ENCODE peak calls at places on chromosome 2, in ten cellular contexts. K, I, M, B, J, U, O, F, Q and T are unnamed samples. For H3K4me1, the result is how much of the 10 kb centered on the place peaks cover.

GRCh38 chr2:207819839-207820784 is 50.4 kb upstream of the FZD5 start:
- DNase-seq in U (peak), F (peak), B (no peak), Q (no peak), J (peak), I (no peak), O (no peak), M (no peak), K (no peak), T (peak)

GRCh38 chr2:177229448-177230242 is 17.1 kb downstream of the HNRNPA3 start:
- DNase-seq in K (no peak), Q (no peak), B (no peak), O (no peak), I (no peak), M (no peak), U (no peak), F (no peak), J (no peak), T (no peak)

GRCh38 chr2:178484245-178485041 is 4.2 kb downstream of the PLEKHA3 start:
- DNase-seq in U (peak), Q (no peak), I (no peak), J (peak), O (peak), F (no peak), K (no peak), M (peak), B (no peak), T (peak)

GRCh38 chr2:206603269-206603668 is 39.0 kb upstream of the FAM237A start:
- DNase-seq in U (no peak), B (no peak), J (no peak), F (no peak), M (no peak), K (no peak), Q (no peak), I (no peak), O (no peak), T (no peak)

GRCh38 chr2:56681659-56682396 is 498.0 kb downstream of the CCDC85A start:
- DNase-seq in J (no peak), F (no peak), U (no peak), M (peak), K (no peak), O (peak), Q (no peak), B (no peak), I (no peak), T (no peak)

GRCh38 chr2:227748079-227748478 is 2.4 kb downstream of the SCYGR8 start:
- DNase-seq in O (peak), I (peak), K (no peak), Q (no peak), F (peak), B (no peak), U (no peak), M (no peak), J (no peak), T (peak)

GRCh38 chr2:58515827-58516574 is 274.9 kb upstream of the FANCL start:
- DNase-seq in J (no peak), M (no peak), I (no peak), O (no peak), U (no peak), Q (no peak), F (no peak), B (no peak), K (no peak), T (no peak)

GRCh38 chr2:150142561-150142960 is 344.9 kb downstream of the RND3 start:
- DNase-seq in J (no peak), O (peak), Q (no peak), U (no peak), M (peak), K (no peak), F (peak), B (no peak), I (no peak), T (no peak)

GRCh38 chr2:181063696-181064095 is 83.3 kb downstream of the UBE2E3 start:
- DNase-seq in O (no peak), J (no peak), Q (no peak), F (no peak), U (no peak), M (peak), B (no peak), K (no peak), I (no peak), T (no peak)

GRCh38 chr2:169659314-169659713 is 34.9 kb downstream of the CFAP210 start:
- DNase-seq in K (no peak), B (no peak), Q (no peak), U (no peak), F (no peak), J (no peak), O (no peak), I (no peak), M (no peak), T (no peak)

GRCh38 chr2:191250400-191250799 is 5.2 kb downstream of the MYO1B start:
- DNase-seq in J (no peak), B (no peak), U (no peak), F (no peak), I (no peak), Q (no peak), O (no peak), M (peak), K (no peak), T (no peak)

GRCh38 chr2:168033966-168034365 is 213.4 kb downstream of the STK39 start:
- DNase-seq in I (no peak), K (no peak), J (no peak), B (no peak), F (no peak), M (no peak), Q (no peak), U (no peak), O (no peak), T (no peak)

GRCh38 chr2:132515010-132515409 is 98.4 kb downstream of the GPR39 start:
- DNase-seq in J (peak), I (no peak), Q (no peak), M (no peak), B (no peak), K (no peak), F (peak), U (no peak), O (no peak), T (no peak)

GRCh38 chr2:138716183-138716582 is 64.0 kb downstream of the NXPH2 start:
- DNase-seq in K (no peak), Q (no peak), I (no peak), U (no peak), M (no peak), J (no peak), B (no peak), O (no peak), F (no peak), T (no peak)

GRCh38 chr2:16392647-16393482 is 272.8 kb downstream of the CYRIA start:
- DNase-seq in B (no peak), U (no peak), O (no peak), M (no peak), K (no peak), I (no peak), F (no peak), Q (no peak), J (peak), T (no peak)

GRCh38 chr2:240820607-240821428 is 799 bp upstream of the KIF1A start:
- DNase-seq in M (no peak), U (no peak), B (peak), O (no peak), F (peak), I (peak), Q (no peak), J (peak), K (no peak), T (no peak)

GRCh38 chr2:44051948-44052347 is 56.2 kb upstream of the LRPPRC start:
- DNase-seq in F (no peak), M (no peak), K (no peak), B (no peak), I (no peak), Q (no peak), O (no peak), J (no peak), U (no peak), T (no peak)

GRCh38 chr2:55992465-55992864 is 68.9 kb upstream of the EFEMP1 start:
- DNase-seq in M (peak), K (no peak), U (peak), J (no peak), Q (peak), F (peak), I (no peak), B (no peak), O (peak), T (no peak)

GRCh38 chr2:201953386-201953785 is 80.3 kb upstream of the FZD7 start:
- DNase-seq in F (no peak), J (no peak), B (no peak), O (no peak), K (no peak), Q (no peak), I (no peak), M (no peak), U (no peak), T (no peak)

GRCh38 chr2:101829429-101829828 is 131.9 kb downstream of the MAP4K4 start:
- DNase-seq in K (no peak), M (no peak), F (no peak), I (no peak), O (no peak), B (no peak), Q (no peak), U (no peak), J (no peak), T (no peak)

GRCh38 chr2:101831351-101831865 is 133.9 kb downstream of the MAP4K4 start:
- DNase-seq in Q (peak), K (peak), I (no peak), U (peak), M (peak), O (peak), F (peak), J (peak), B (no peak), T (peak)

GRCh38 chr2:101829018-101829396 is 131.5 kb downstream of the MAP4K4 start:
- DNase-seq in I (no peak), O (no peak), K (no peak), U (no peak), J (no peak), F (no peak), Q (no peak), M (no peak), B (no peak), T (no peak)

GRCh38 chr2:101830555-101830954 is 133.0 kb downstream of the MAP4K4 start:
- DNase-seq in U (no peak), Q (no peak), K (no peak), M (peak), O (peak), J (no peak), B (no peak), I (no peak), F (no peak), T (no peak)

GRCh38 chr2:101830146-101830545 is 132.6 kb downstream of the MAP4K4 start:
- DNase-seq in J (no peak), K (no peak), O (no peak), M (no peak), I (no peak), Q (no peak), U (no peak), B (no peak), F (no peak), T (no peak)
- H3K4me1 ChIP-seq in J (under half), K (under half), O (under half), M (under half), I (under half), Q (under half), U (under half), B (half or more), F (under half), T (under half)

DNA sequence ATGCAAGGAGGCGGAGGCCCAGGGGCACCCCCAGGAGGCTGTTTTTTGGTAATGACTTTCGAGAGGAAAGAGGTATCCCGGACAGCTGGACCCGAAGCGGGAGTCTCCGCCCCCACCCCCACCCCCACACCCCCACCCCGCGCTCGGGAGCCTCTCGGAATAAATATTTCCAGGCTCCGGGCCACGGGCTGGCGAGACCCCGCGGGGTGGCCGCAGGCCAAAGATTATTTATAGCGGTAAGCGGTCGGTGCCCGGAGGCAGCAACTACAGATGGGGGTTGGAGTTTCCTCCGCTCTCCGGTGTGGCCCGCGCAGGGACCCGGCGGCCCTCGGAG is 3.3 kb downstream of the CYP26B1 start:
- DNase-seq in Q (no peak), B (peak), F (no peak), I (no peak), M (no peak), O (no peak), K (no peak), J (no peak), U (no peak), T (peak)
- H3K4me3 ChIP-seq in Q (no peak), B (peak), F (peak), I (peak), M (no peak), O (no peak), K (peak), J (no peak), U (peak), T (peak)

DNA sequence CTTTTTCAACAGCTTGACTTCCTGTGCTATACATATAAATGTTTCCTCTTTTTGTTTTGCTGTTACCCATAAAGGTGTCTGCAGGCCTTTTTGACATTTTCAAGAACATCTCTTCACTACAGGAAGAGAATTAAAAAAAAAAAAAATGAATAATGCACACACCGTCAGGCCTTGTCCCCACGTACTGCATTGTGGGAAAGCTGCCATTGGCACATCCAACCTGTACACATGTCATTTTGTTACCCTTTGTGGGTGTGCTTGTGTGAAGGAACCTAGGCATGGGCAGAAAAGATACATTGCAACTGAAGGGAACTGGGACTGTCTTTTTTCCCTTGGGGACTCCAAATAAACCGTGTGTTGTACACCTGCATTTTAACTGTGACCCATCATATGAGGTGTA is 16.8 kb upstream of the TMEM37 start:
- DNase-seq in I (no peak), U (no peak), K (no peak), B (no peak), F (no peak), O (no peak), M (no peak), J (no peak), Q (no peak), T (no peak)
- TF ChIP-seq POLR2A in I (no peak), U (no peak), K (no peak), B (no peak), F (no peak), O (no peak), M (no peak), J (no peak), Q (no peak), T (no peak)

GRCh38 chr2:160321025-160321424 is 121.0 kb upstream of the ITGB6 start:
- DNase-seq in I (no peak), Q (no peak), K (no peak), M (no peak), U (no peak), B (no peak), F (peak), J (peak), O (no peak), T (no peak)
- H3K4me1 ChIP-seq in I (half or more), Q (under half), K (under half), M (under half), U (under half), B (half or more), F (half or more), J (under half), O (under half), T (under half)

GRCh38 chr2:234256516-234256915 is 206.0 kb downstream of the SPP2 start:
- DNase-seq in Q (no peak), M (no peak), U (no peak), K (no peak), O (no peak), J (no peak), B (no peak), F (no peak), I (no peak), T (no peak)

GRCh38 chr2:234258562-234259141 is 208.2 kb downstream of the SPP2 start:
- DNase-seq in J (no peak), K (no peak), I (no peak), Q (no peak), U (no peak), B (no peak), F (no peak), O (no peak), M (peak), T (no peak)

GRCh38 chr2:234259440-234259839 is 208.9 kb downstream of the SPP2 start:
- DNase-seq in B (no peak), J (no peak), O (no peak), I (no peak), U (no peak), M (no peak), Q (no peak), F (no peak), K (no peak), T (no peak)

GRCh38 chr2:234254783-234255521 is 204.4 kb downstream of the SPP2 start:
- DNase-seq in J (no peak), U (no peak), K (no peak), I (no peak), O (no peak), Q (no peak), M (no peak), B (no peak), F (peak), T (no peak)

DNA sequence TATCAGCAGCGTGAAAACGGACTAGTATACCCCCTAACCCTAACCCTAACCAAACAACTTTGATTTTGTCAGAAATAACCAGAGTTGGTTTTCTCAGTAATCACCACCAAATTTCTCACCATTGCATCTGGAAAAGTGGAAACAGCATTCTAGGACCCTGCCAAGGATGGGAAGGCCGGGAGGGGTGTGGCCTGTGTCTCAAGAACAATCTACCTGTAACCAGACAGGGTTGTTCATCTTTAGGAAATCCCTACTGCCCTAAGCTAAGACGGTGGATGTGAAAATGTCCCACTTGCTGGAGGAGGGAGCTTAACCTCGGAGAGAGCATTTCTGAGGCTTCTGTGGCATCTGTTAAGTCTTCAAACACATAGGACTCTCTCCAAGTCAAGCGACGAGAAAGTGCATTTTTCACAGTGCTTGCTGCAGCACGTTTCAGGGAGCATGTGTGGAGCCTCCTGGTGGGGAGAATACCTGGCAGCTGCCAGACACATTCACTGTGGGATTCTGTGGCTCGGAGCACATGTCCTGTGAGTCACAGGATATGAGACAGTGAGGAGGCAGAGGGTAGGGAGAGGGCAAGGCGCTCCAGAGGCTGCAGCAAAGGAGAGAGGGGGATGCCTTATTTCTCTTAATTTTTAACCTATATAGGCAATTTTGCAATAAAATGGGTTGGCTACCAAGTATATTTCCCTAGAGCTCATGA is 207.5 kb downstream of the SPP2 start:
- DNase-seq in Q (no peak), O (peak), J (peak), I (peak), B (no peak), U (peak), F (peak), K (no peak), M (peak), T (peak)
- H3K4me3 ChIP-seq in Q (no peak), O (no peak), J (no peak), I (no peak), B (no peak), U (no peak), F (no peak), K (no peak), M (no peak), T (no peak)

GRCh38 chr2:9191044-9191481 is 15.5 kb upstream of the ASAP2 start:
- DNase-seq in B (peak), K (no peak), O (peak), M (peak), Q (peak), U (peak), J (peak), F (peak), I (peak), T (peak)

GRCh38 chr2:9194352-9194751 is 12.3 kb upstream of the ASAP2 start:
- DNase-seq in J (no peak), O (no peak), I (no peak), M (no peak), K (no peak), B (no peak), F (no peak), Q (no peak), U (no peak), T (no peak)

GRCh38 chr2:9188823-9189222 is 17.8 kb upstream of the ASAP2 start:
- DNase-seq in K (no peak), B (no peak), I (no peak), Q (no peak), J (no peak), O (no peak), U (peak), F (no peak), M (no peak), T (no peak)

GRCh38 chr2:9189901-9190300 is 16.7 kb upstream of the ASAP2 start:
- DNase-seq in O (no peak), K (no peak), B (no peak), Q (no peak), F (no peak), J (no peak), M (no peak), U (peak), I (no peak), T (no peak)

DNA sequence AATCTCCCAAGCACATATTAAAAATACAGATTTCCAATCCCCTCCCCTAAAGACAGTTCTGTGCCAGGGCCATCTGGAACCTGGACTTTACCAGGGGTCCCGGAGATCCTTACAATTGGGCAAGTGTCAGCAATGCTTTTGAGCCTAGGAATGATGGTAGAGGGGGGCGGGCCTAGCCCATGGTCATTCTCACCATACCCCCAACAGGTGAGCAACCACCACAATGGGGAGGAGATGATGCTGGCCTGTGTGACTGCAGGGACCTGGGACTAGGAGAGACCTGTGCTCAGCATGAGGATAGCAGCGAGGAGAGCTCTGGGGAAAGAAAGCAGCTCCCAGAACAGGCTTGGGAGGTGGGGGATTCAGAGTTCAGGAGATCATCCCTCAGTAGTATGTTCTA is 13.9 kb upstream of the ASAP2 start:
- DNase-seq in I (no peak), K (no peak), U (peak), B (no peak), M (no peak), J (no peak), F (no peak), Q (no peak), O (no peak), T (no peak)
- TF ChIP-seq POLR2A in I (no peak), K (no peak), U (no peak), B (no peak), M (no peak), J (no peak), F (no peak), Q (no peak), O (no peak), T (no peak)